ENCODE peak calls at places on chromosome 12, in six cellular contexts. O is AG09309, J is Calu3, L is choroid plexus epithelial cell, U is spleen, V is GM06990. M is an unnamed sample.
A peak's percentile ranks its signal among the peaks of the same experiment; 100 is the strongest.

GRCh38 chr12:63802012-63802608 is 22.4 kb downstream of the RXYLT1 start:
- DNase-seq in L (peak; percentile 59), V (no peak), O (no peak), J (no peak), U (no peak), M (no peak)

GRCh38 chr12:90233168-90234100 is 524.8 kb upstream of the ATP2B1 start:
- DNase-seq in V (no peak), O (peak; percentile 47), L (peak; percentile 22), J (no peak), U (no peak), M (no peak)

GRCh38 chr12:53299101-53299453 is 418 bp upstream of the MYG1 start:
- DNase-seq in V (no peak), J (peak; percentile 6), U (no peak), L (peak; percentile 90), O (no peak), M (no peak)

GRCh38 chr12:6186114-6186827 is 13.9 kb upstream of the CD9 start:
- DNase-seq in V (no peak), J (no peak), L (no peak), U (peak; percentile 47), O (no peak), M (no peak)

GRCh38 chr12:13002301-13003097 is 2.4 kb upstream of the HEBP1 start:
- DNase-seq in V (no peak), U (no peak), J (no peak), O (no peak), L (no peak), M (no peak)

GRCh38 chr12:14959463-14959862 is 1.9 kb downstream of the ARHGDIB start:
- DNase-seq in O (no peak), V (no peak), J (no peak), L (no peak), U (no peak), M (no peak)

GRCh38 chr12:61029516-61029915 is 1230.7 kb upstream of the USP15 start:
- DNase-seq in V (no peak), L (no peak), O (no peak), U (no peak), J (no peak), M (no peak)

GRCh38 chr12:92034858-92035401 is 110.7 kb downstream of the BTG1 start:
- DNase-seq in J (peak; percentile 15), L (peak; percentile 89), V (peak; percentile 70), O (peak; percentile 14), U (peak; percentile 85), M (peak; percentile 42)

GRCh38 chr12:115051378-115051777 is 367.4 kb upstream of the TBX3 start:
- DNase-seq in J (no peak), O (no peak), L (no peak), U (no peak), V (no peak), M (no peak)

GRCh38 chr12:6919588-6919987 is 5.2 kb downstream of the ENO2 start:
- DNase-seq in J (no peak), V (no peak), L (no peak), U (peak; percentile 50), O (no peak), M (no peak)

GRCh38 chr12:109925185-109925835 is 25.2 kb downstream of the TCHP start:
- DNase-seq in L (no peak), V (no peak), J (no peak), O (no peak), U (no peak), M (no peak)

GRCh38 chr12:7190268-7191055 is 976 bp downstream of the PEX5 start:
- DNase-seq in O (no peak), L (no peak), V (peak; percentile 17), J (peak; percentile 14), U (peak; percentile 86), M (no peak)

GRCh38 chr12:117051380-117051779 is 47.8 kb downstream of the TESC start:
- DNase-seq in J (no peak), U (no peak), O (no peak), V (no peak), L (no peak), M (no peak)

GRCh38 chr12:31702047-31702446 is 26.8 kb downstream of the AMN1 start:
- DNase-seq in U (no peak), O (no peak), J (no peak), L (peak; percentile 62), V (no peak), M (no peak)
- TF ChIP-seq CTCF in U (no peak), O (peak; percentile 33), J (no peak), L (peak; percentile 58), V (no peak), M (no peak)

GRCh38 chr12:26704684-26705475 is 128.1 kb downstream of the ITPR2 start:
- DNase-seq in V (no peak), U (no peak), O (peak; percentile 35), L (peak; percentile 72), J (no peak), M (no peak)

GRCh38 chr12:26704214-26704613 is 128.8 kb downstream of the ITPR2 start:
- DNase-seq in J (no peak), V (no peak), U (no peak), O (no peak), L (no peak), M (no peak)

GRCh38 chr12:26699237-26699636 is 133.8 kb downstream of the ITPR2 start:
- DNase-seq in L (no peak), O (no peak), J (no peak), V (no peak), U (no peak), M (no peak)

GRCh38 chr12:26700430-26700829 is 132.6 kb downstream of the ITPR2 start:
- DNase-seq in O (no peak), V (no peak), U (no peak), L (peak; percentile 46), J (no peak), M (no peak)

DNA sequence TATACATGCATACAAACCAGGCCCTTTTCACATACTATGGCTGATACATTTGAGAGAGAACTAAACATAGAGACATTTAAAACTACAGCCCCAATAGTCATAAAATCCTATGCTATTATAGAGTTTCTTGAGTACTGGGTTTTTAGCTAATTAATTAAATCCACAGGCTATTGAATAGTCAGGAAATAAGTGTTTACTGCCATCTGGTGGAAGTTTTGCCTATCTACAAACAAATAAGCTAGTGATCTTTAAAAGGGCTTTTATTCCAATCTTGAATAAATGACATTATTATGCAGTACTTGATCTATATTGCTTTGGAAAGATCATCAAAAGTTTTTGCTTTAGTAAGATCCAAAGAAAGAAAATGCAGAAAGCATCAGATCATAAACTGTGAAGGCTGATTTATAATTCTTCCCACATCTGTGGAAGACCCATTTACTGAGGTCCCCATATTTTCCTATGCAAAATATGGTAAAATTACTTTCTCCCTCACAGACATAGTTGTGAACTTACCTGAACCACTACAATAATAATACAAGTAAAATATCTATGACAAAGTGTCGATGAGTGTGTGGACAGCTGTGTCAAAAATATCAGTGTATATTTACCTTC is 131.3 kb downstream of the ITPR2 start:
- DNase-seq in O (peak; percentile 20), L (peak; percentile 75), V (no peak), J (no peak), U (no peak), M (peak; percentile 27)
- TF ChIP-seq CTCF in O (peak; percentile 43), L (peak; percentile 54), V (peak; percentile 41), J (no peak), U (no peak), M (peak; percentile 50)

GRCh38 chr12:68854554-68854953 is 46.6 kb downstream of the MDM2 start:
- DNase-seq in L (no peak), O (no peak), J (no peak), V (no peak), U (no peak), M (no peak)
- TF ChIP-seq CTCF in L (no peak), O (no peak), J (no peak), V (no peak), U (no peak), M (no peak)

GRCh38 chr12:93537769-93538168 is 34.7 kb upstream of the SOCS2 start:
- DNase-seq in U (no peak), J (no peak), L (no peak), O (no peak), V (no peak), M (no peak)
- TF ChIP-seq CTCF in U (no peak), J (no peak), L (peak; percentile 23), O (no peak), V (no peak), M (no peak)

GRCh38 chr12:54725233-54725843 is 77.2 kb upstream of the DCD start:
- DNase-seq in O (no peak), L (peak; percentile 41), J (peak; percentile 23), V (no peak), U (no peak), M (no peak)
- TF ChIP-seq CTCF in O (peak; percentile 30), L (peak; percentile 47), J (peak; percentile 65), V (peak; percentile 20), U (no peak), M (peak; percentile 11)

GRCh38 chr12:34292736-34293625 is 270.7 kb downstream of the ALG10 start:
- DNase-seq in L (no peak), O (no peak), J (no peak), U (peak; percentile 47), V (no peak), M (no peak)
- TF ChIP-seq CTCF in L (no peak), O (no peak), J (no peak), U (no peak), V (no peak), M (no peak)

DNA sequence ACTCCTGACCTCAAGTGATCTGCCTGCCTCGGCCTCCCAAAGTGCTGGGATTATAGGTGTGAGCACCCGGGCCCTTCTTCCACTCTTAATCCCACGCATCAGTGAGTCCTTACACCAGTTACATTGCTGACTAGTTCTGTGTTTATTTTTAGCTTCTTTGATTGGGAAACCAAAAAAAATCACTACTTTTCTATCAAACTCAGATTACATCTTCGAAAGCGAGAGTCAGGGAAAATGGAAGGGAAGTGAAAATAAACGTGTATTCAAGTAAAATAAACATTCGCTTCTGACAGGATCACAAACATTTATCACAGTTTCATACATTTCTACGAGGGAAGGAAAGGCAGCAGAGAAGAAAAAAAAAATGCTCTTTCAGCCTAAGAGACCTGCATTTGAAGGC is 32.2 kb downstream of the FGD6 start:
- DNase-seq in L (peak; percentile 48), U (no peak), V (no peak), O (no peak), J (no peak), M (no peak)
- TF ChIP-seq CTCF in L (no peak), U (no peak), V (no peak), O (no peak), J (no peak), M (no peak)

M was measured in AG09319.